ENCODE peak calls at places on chromosomes 11 and 22, in nine cellular contexts. B is upper lobe of left lung, L is sigmoid colon, Z is stomach, N is endothelial cell of umbilical vein, E is transverse colon, C is H1, M is suprapubic skin, G is HepG2. W is an unnamed sample.

GRCh38 chr22:39967996-39968968 is 8.1 kb downstream of the TMA7B start:
- DNase-seq in G (no peak), M (no peak), E (no peak), N (no peak), Z (no peak), B (no peak), C (no peak), L (peak), W (peak)

GRCh38 chr11:67610302-67610868 is 3.6 kb downstream of the NDUFV1 start:
- DNase-seq in B (no peak), L (no peak), Z (no peak), C (peak), N (no peak), M (no peak), E (no peak), G (no peak), W (no peak)

GRCh38 chr22:48713266-48714205 is 1114.1 kb downstream of the BRD1 start:
- DNase-seq in C (no peak), M (peak), G (no peak), L (peak), B (no peak), Z (no peak), E (no peak), N (no peak), W (no peak)

GRCh38 chr11:45078236-45079074 is 68.0 kb upstream of the PRDM11 start:
- DNase-seq in L (peak), N (no peak), Z (no peak), E (no peak), B (no peak), G (no peak), M (no peak), C (no peak), W (no peak)

GRCh38 chr22:36610567-36610966 is 81.6 kb upstream of the EIF3D start:
- DNase-seq in G (no peak), C (no peak), N (no peak), B (no peak), M (no peak), E (no peak), Z (no peak), L (no peak), W (no peak)

GRCh38 chr11:132126973-132127900 is 756.8 kb downstream of the NTM start:
- DNase-seq in N (peak), L (peak), B (no peak), E (peak), Z (no peak), M (no peak), G (peak), C (no peak), W (no peak)

GRCh38 chr11:94737171-94737611 is 31.0 kb upstream of the AMOTL1 start:
- DNase-seq in C (no peak), L (no peak), B (no peak), N (no peak), E (no peak), Z (no peak), M (no peak), G (peak), W (no peak)

GRCh38 chr11:702731-703461 is 3.1 kb upstream of the EPS8L2 start:
- DNase-seq in N (no peak), E (peak), G (no peak), L (peak), M (peak), Z (peak), C (no peak), B (peak), W (peak)

GRCh38 chr22:26393929-26394328 is 35.1 kb upstream of the ASPHD2 start:
- DNase-seq in C (peak), G (no peak), N (no peak), L (no peak), M (no peak), Z (no peak), E (no peak), B (no peak), W (no peak)

GRCh38 chr11:96149743-96150555 is 193.0 kb downstream of the MAML2 start:
- DNase-seq in N (no peak), L (no peak), B (no peak), Z (no peak), E (no peak), G (peak), C (no peak), M (no peak), W (no peak)

GRCh38 chr22:41780714-41781507 is 19.6 kb upstream of the CCDC134 start:
- DNase-seq in M (peak), Z (peak), G (peak), B (peak), C (no peak), L (peak), E (peak), N (peak), W (no peak)

GRCh38 chr11:74320538-74320937 is 9.1 kb upstream of the P4HA3 start:
- DNase-seq in G (no peak), B (no peak), L (no peak), M (no peak), E (no peak), C (no peak), N (peak), Z (no peak), W (no peak)

GRCh38 chr22:28142361-28142801 is 223.3 kb upstream of the PITPNB start:
- DNase-seq in C (no peak), Z (no peak), E (no peak), N (peak), M (no peak), G (peak), L (no peak), B (no peak), W (peak)

GRCh38 chr22:46062232-46062615 is 85.3 kb upstream of the WNT7B start:
- DNase-seq in Z (no peak), C (no peak), B (no peak), L (no peak), G (no peak), M (no peak), N (no peak), E (peak), W (no peak)

GRCh38 chr11:10387209-10388083 is 67.6 kb upstream of the AMPD3 start:
- DNase-seq in B (no peak), L (peak), M (peak), N (peak), E (peak), C (peak), G (no peak), Z (no peak), W (no peak)

GRCh38 chr11:130049260-130049659 is 20.4 kb upstream of the APLP2 start:
- DNase-seq in Z (no peak), E (no peak), B (no peak), C (no peak), L (no peak), M (no peak), N (no peak), G (no peak), W (no peak)

GRCh38 chr11:67667490-67668190 is 6.8 kb downstream of the ALDH3B2 start:
- DNase-seq in M (no peak), B (no peak), N (no peak), Z (no peak), L (no peak), C (no peak), G (no peak), E (no peak), W (no peak)

GRCh38 chr22:33521879-33522665 is 398.2 kb downstream of the LARGE1 start:
- DNase-seq in B (no peak), C (no peak), E (no peak), Z (no peak), L (no peak), M (no peak), N (no peak), G (no peak), W (no peak)

GRCh38 chr11:91219501-91219900 is 996.7 kb upstream of the CHORDC1 start:
- DNase-seq in M (no peak), Z (no peak), C (no peak), N (no peak), G (no peak), B (no peak), E (no peak), L (no peak), W (no peak)

GRCh38 chr11:91220476-91221202 is 997.8 kb upstream of the CHORDC1 start:
- DNase-seq in M (no peak), C (no peak), Z (no peak), N (no peak), L (no peak), G (no peak), E (no peak), B (no peak), W (no peak)
- TF ChIP-seq CTCF in M (no peak), C (peak), Z (no peak), N (no peak), L (no peak), G (no peak), E (no peak), B (no peak), W (no peak)

GRCh38 chr22:38755155-38755910 is 465 bp downstream of the SUN2 start:
- DNase-seq in Z (peak), G (peak), C (peak), N (peak), L (peak), E (peak), B (peak), M (peak), W (peak)
- TF ChIP-seq POLR2A in Z (no peak), G (peak), C (no peak), N (peak), L (peak), E (peak), B (peak), M (no peak), W (peak)

GRCh38 chr22:23072035-23072910 is 2.0 kb downstream of the GNAZ start:
- DNase-seq in M (peak), L (peak), E (no peak), Z (no peak), G (no peak), C (no peak), B (no peak), N (no peak), W (no peak)
- TF ChIP-seq POLR2AphosphoS5 in M (no peak), L (no peak), E (no peak), Z (peak), G (no peak), C (no peak), B (no peak), N (no peak), W (no peak)

DNA sequence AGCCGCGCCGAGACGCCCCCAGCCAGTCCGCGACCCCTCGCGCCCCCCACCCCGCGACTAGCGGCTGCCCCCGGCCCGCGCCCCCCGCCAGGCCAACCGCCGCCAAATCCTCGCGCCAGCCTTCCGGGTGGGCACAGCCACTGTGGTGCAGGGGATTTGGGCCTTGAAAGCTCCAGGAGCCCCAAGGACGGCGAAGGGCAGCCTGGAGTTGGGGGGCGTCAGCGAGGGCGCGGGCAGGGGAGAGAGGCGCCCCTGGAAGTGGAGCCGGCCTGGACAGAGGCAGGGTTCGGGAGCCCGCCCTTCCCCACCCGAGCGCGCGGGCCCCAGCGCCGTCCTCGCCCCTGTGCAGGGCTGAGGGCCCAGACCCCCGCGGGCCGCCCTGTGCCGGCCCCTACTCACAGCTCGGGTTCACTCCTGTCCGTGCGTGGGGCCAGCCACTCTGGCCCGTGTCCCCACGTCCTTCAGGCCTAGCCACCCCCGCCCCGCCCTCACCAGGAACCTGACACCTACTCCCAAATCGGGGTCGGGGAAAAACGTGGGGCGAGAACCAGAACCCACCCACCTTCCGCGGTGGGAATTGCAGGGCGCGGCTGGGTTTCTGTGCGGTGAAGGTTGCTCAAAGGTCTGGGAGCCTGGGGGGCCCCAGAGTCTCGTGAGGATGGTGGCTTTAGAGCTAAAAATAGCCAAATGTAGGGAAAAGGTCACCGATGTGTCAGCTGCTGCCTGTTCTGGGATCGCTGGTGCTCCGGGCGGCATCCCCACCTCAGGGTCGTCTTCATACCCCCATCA is at the start of gene CPT1B:
- DNase-seq in E (no peak), M (peak), L (no peak), N (no peak), Z (no peak), C (no peak), B (no peak), G (no peak), W (no peak)
- TF ChIP-seq CTCF in E (no peak), M (no peak), L (no peak), N (no peak), Z (no peak), C (no peak), B (no peak), G (no peak), W (no peak)

GRCh38 chr11:3877252-3878035 is 22.0 kb downstream of the STIM1 start:
- DNase-seq in M (no peak), E (no peak), C (no peak), B (no peak), N (no peak), G (peak), Z (no peak), L (no peak), W (no peak)

GRCh38 chr11:3879216-3879966 is 23.9 kb downstream of the STIM1 start:
- DNase-seq in G (no peak), B (no peak), N (no peak), C (no peak), M (no peak), L (no peak), E (no peak), Z (no peak), W (no peak)

GRCh38 chr11:3880724-3881123 is 25.3 kb downstream of the STIM1 start:
- DNase-seq in L (no peak), N (peak), C (no peak), Z (no peak), E (no peak), B (no peak), M (no peak), G (peak), W (no peak)

GRCh38 chr11:3878036-3878584 is 22.6 kb downstream of the STIM1 start:
- DNase-seq in B (no peak), E (no peak), G (no peak), L (no peak), M (no peak), Z (no peak), N (no peak), C (no peak), W (no peak)

GRCh38 chr11:3879967-3880542 is 24.6 kb downstream of the STIM1 start:
- DNase-seq in N (peak), C (no peak), Z (peak), B (no peak), M (no peak), L (no peak), E (no peak), G (peak), W (no peak)
- TF ChIP-seq POLR2A in N (no peak), C (no peak), Z (no peak), B (no peak), M (no peak), L (no peak), E (no peak), G (no peak), W (no peak)

GRCh38 chr11:117997436-117998200 is 11.4 kb downstream of the IL10RA start:
- DNase-seq in Z (no peak), G (no peak), M (no peak), N (no peak), B (no peak), C (no peak), E (no peak), L (no peak), W (no peak)
- TF ChIP-seq POLR2AphosphoS5 in Z (no peak), G (no peak), M (no peak), N (no peak), B (no peak), C (no peak), E (no peak), L (no peak), W (no peak)

GRCh38 chr11:8082391-8083087 is 1.5 kb downstream of the TUB start:
- DNase-seq in C (peak), G (no peak), M (no peak), B (no peak), E (no peak), L (no peak), Z (no peak), N (no peak), W (no peak)

GRCh38 chr11:8081591-8082021 is 595 bp downstream of the TUB start:
- DNase-seq in Z (no peak), L (no peak), G (no peak), C (peak), M (no peak), E (no peak), B (no peak), N (peak), W (no peak)

GRCh38 chr11:8079111-8079675 is 1.8 kb upstream of the TUB start:
- DNase-seq in L (no peak), E (no peak), N (no peak), Z (no peak), C (no peak), B (no peak), G (no peak), M (no peak), W (no peak)

GRCh38 chr11:8080069-8080670 is 841 bp upstream of the TUB start:
- DNase-seq in L (no peak), C (no peak), Z (no peak), N (no peak), G (no peak), B (no peak), E (no peak), M (no peak), W (no peak)

DNA sequence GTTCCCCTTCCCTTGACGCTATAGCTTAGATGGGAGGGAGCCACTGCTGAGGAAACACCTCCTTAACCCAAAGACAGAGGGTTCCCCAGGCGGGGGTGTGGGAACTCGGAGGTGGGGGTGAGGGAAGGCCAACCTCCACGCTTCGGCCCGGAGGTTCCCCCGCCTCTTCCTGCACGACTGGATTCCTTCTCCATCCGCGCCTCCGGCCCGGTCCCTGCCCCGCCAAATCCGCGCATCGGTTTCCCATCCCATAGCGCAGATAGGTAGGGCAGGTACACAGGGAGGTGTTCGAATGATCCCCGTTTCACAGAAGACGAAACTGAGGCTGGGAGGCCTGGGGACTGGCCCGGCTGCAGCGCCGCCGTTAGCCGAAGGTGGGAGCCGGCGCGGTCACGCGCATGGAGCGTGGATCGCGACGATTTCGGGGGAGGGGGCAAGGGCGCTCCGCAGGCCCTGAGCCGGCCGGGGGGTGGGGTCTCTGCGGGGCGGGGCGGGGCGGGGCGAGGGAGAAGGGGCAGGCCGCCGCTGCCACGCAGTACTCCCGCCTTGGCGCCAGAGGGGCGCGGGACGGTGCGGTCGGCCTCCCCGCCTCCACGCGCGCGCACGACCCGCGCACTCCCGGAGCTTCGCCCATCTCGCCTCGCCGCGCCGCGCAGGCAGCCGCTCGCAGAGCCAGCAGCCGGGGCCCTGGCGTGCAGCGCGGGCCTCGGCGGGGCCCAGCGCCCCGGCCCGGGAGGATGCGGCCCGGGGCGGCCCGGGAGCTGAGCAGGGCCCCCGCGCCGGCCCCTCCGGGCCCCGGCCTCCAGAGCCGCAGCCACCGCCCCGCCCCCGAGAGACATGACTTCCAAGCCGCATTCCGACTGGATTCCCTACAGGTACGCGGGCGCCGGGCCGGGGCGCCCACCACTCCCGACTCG is at the start of gene TUB:
- DNase-seq in M (no peak), Z (peak), N (no peak), B (no peak), G (no peak), E (no peak), C (peak), L (no peak), W (no peak)
- TF ChIP-seq CTCF in M (no peak), Z (no peak), N (no peak), B (no peak), G (no peak), E (no peak), C (no peak), L (no peak), W (no peak)

GRCh38 chr11:62678770-62679696 is at the start of gene UBXN1:
- DNase-seq in E (peak), L (peak), M (peak), G (peak), Z (peak), C (peak), B (peak), N (peak), W (peak)
- TF ChIP-seq POLR2A in E (peak), L (peak), M (peak), G (peak), Z (no peak), C (peak), B (peak), N (peak), W (peak)

DNA sequence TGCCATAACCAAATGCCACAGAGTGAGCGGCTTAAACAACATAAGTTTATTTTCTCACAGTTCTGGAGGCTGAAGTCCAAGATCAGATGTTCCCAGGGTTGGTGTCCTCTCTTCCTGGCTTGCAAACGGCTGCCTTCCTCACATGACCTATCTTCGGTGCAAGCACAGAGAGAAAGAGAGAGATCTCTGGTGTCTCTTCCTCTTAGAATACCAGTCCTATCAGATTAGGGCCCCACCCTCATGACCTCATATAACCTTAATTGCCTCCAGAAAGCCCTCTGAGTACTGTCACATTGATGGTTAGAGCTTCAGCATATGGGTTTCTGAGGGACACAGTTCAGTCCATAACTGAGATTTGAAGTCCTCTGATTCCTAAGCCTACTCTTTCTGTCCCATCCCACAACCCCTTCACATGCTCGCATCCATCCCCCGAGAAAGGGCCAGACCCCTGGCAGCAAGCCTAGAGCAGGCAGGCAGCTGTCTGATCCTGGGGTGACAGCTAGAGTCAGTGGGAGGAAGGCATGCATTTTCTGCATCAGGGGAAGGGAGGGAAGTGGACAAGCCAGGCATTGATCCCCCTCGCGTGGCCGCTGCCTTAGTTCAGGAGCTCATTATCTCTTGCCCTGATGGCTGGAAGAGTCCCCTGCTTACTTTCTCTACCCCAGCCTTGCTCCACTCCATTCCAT is 114.1 kb downstream of the FAR1 start:
- DNase-seq in N (no peak), C (no peak), G (no peak), M (no peak), B (no peak), E (no peak), L (no peak), Z (no peak), W (no peak)
- TF ChIP-seq POLR2AphosphoS5 in N (no peak), C (no peak), G (no peak), M (no peak), B (no peak), E (no peak), L (no peak), Z (no peak), W (no peak)

GRCh38 chr11:70485326-70486025 is 87.1 kb downstream of the CTTN start:
- DNase-seq in Z (no peak), B (no peak), M (no peak), E (no peak), G (no peak), N (no peak), L (no peak), C (no peak), W (no peak)

GRCh38 chr11:70482529-70482917 is 84.2 kb downstream of the CTTN start:
- DNase-seq in C (no peak), L (no peak), N (no peak), E (no peak), M (no peak), Z (no peak), B (no peak), G (no peak), W (no peak)

GRCh38 chr11:70483940-70484339 is 85.6 kb downstream of the CTTN start:
- DNase-seq in E (no peak), N (no peak), C (no peak), M (no peak), B (no peak), L (no peak), Z (no peak), G (no peak), W (no peak)

GRCh38 chr11:70481625-70482528 is 83.5 kb downstream of the CTTN start:
- DNase-seq in Z (peak), N (no peak), C (no peak), L (no peak), M (no peak), E (peak), B (peak), G (no peak), W (no peak)

GRCh38 chr11:70483077-70483861 is 84.9 kb downstream of the CTTN start:
- DNase-seq in Z (peak), N (no peak), B (peak), M (no peak), C (no peak), E (peak), G (no peak), L (no peak), W (no peak)
- TF ChIP-seq CTCF in Z (no peak), N (peak), B (peak), M (no peak), C (peak), E (no peak), G (peak), L (peak), W (no peak)

W was measured in prostate gland.